ENCODE peak calls at places on chromosome 1, in ten cellular contexts. Y is gastrocnemius medialis; S is MM.1S; N is K562; P is adrenal gland; C is CD8-positive, alpha-beta memory T cell; T is suprapubic skin; B is AG04450; J is effector memory CD4-positive, alpha-beta T cell; Q is heart right ventricle. I is an unnamed sample.

GRCh38 chr1:17207540-17207939 is 2.6 kb downstream of the PADI1 start:
- DNase-seq in Y (no peak), S (no peak), N (no peak), P (no peak), C (no peak), T (no peak), B (no peak), J (no peak), Q (no peak), I (no peak)

GRCh38 chr1:159826436-159827101 is at the start of gene SLAMF8:
- DNase-seq in Y (peak), S (no peak), N (no peak), P (peak), C (peak), T (no peak), B (no peak), J (peak), Q (no peak), I (peak)

GRCh38 chr1:41541592-41541952 is 57.1 kb upstream of the EDN2 start:
- DNase-seq in Y (no peak), S (no peak), N (no peak), P (no peak), C (no peak), T (no peak), B (no peak), J (no peak), Q (no peak), I (peak)

GRCh38 chr1:18637962-18638817 is 7.5 kb downstream of the PAX7 start:
- DNase-seq in Y (no peak), S (no peak), N (no peak), P (no peak), C (no peak), T (no peak), B (no peak), J (no peak), Q (no peak), I (no peak)

GRCh38 chr1:92168657-92169056 is 49.1 kb upstream of the C1orf146 start:
- DNase-seq in Y (no peak), S (no peak), N (no peak), P (no peak), C (no peak), T (no peak), B (no peak), J (no peak), Q (no peak), I (no peak)

GRCh38 chr1:102174259-102174863 is 177.6 kb upstream of the OLFM3 start:
- DNase-seq in Y (no peak), S (peak), N (peak), P (no peak), C (no peak), T (no peak), B (no peak), J (no peak), Q (no peak), I (no peak)

GRCh38 chr1:24464378-24464770 is 38.3 kb upstream of the RCAN3 start:
- DNase-seq in Y (no peak), S (no peak), N (no peak), P (no peak), C (no peak), T (no peak), B (no peak), J (no peak), Q (no peak), I (no peak)

GRCh38 chr1:99691175-99691574 is 45.3 kb downstream of the PALMD start:
- DNase-seq in Y (no peak), S (no peak), N (no peak), P (no peak), C (no peak), T (no peak), B (no peak), J (no peak), Q (no peak), I (no peak)

GRCh38 chr1:228944991-228945390 is 209.7 kb downstream of the RHOU start:
- DNase-seq in Y (no peak), S (no peak), N (no peak), P (no peak), C (no peak), T (no peak), B (no peak), J (no peak), Q (no peak), I (no peak)

GRCh38 chr1:85334962-85335361 is 58.5 kb upstream of the BCL10 start:
- DNase-seq in Y (no peak), S (peak), N (no peak), P (no peak), C (no peak), T (no peak), B (no peak), J (no peak), Q (no peak), I (no peak)

GRCh38 chr1:183198463-183198862 is 12.4 kb downstream of the LAMC2 start:
- DNase-seq in Y (peak), S (no peak), N (no peak), P (no peak), C (no peak), T (no peak), B (peak), J (no peak), Q (no peak), I (no peak)

GRCh38 chr1:19000065-19000464 is 43.6 kb upstream of the IFFO2 start:
- DNase-seq in Y (no peak), S (no peak), N (no peak), P (no peak), C (no peak), T (no peak), B (no peak), J (no peak), Q (no peak), I (no peak)

GRCh38 chr1:162985816-162986215 is 83.3 kb upstream of the RGS4 start:
- DNase-seq in Y (no peak), S (no peak), N (no peak), P (no peak), C (no peak), T (no peak), B (no peak), J (no peak), Q (no peak), I (no peak)

GRCh38 chr1:109247401-109248365 is 1.7 kb upstream of the CELSR2 start:
- DNase-seq in Y (peak), S (no peak), N (no peak), P (no peak), C (no peak), T (no peak), B (no peak), J (no peak), Q (no peak), I (peak)

GRCh38 chr1:199866210-199866617 is 161.3 kb upstream of the NR5A2 start:
- DNase-seq in Y (no peak), S (no peak), N (no peak), P (no peak), C (no peak), T (no peak), B (no peak), J (no peak), Q (no peak), I (no peak)

GRCh38 chr1:29415156-29415830 is 179.0 kb downstream of the PTPRU start:
- DNase-seq in Y (no peak), S (no peak), N (peak), P (no peak), C (no peak), T (no peak), B (no peak), J (no peak), Q (no peak), I (no peak)

GRCh38 chr1:54814148-54814498 is 13.0 kb upstream of the TTC22 start:
- DNase-seq in Y (no peak), S (no peak), N (no peak), P (no peak), C (no peak), T (peak), B (no peak), J (no peak), Q (no peak), I (no peak)

GRCh38 chr1:107895403-107896181 is 69.4 kb downstream of the VAV3 start:
- DNase-seq in Y (no peak), S (no peak), N (no peak), P (no peak), C (no peak), T (no peak), B (no peak), J (no peak), Q (no peak), I (no peak)

GRCh38 chr1:59596956-59597355 is 217.8 kb upstream of the HOOK1 start:
- DNase-seq in Y (no peak), S (no peak), N (no peak), P (no peak), C (no peak), T (no peak), B (no peak), J (no peak), Q (no peak), I (no peak)

GRCh38 chr1:59601811-59602210 is 212.9 kb upstream of the HOOK1 start:
- DNase-seq in Y (no peak), S (no peak), N (no peak), P (no peak), C (no peak), T (no peak), B (no peak), J (no peak), Q (no peak), I (no peak)

GRCh38 chr1:59604191-59604590 is 210.6 kb upstream of the HOOK1 start:
- DNase-seq in Y (no peak), S (no peak), N (no peak), P (no peak), C (no peak), T (no peak), B (no peak), J (no peak), Q (no peak), I (no peak)

GRCh38 chr1:59597420-59598199 is 217.1 kb upstream of the HOOK1 start:
- DNase-seq in Y (peak), S (no peak), N (no peak), P (no peak), C (no peak), T (no peak), B (no peak), J (no peak), Q (no peak), I (no peak)

DNA sequence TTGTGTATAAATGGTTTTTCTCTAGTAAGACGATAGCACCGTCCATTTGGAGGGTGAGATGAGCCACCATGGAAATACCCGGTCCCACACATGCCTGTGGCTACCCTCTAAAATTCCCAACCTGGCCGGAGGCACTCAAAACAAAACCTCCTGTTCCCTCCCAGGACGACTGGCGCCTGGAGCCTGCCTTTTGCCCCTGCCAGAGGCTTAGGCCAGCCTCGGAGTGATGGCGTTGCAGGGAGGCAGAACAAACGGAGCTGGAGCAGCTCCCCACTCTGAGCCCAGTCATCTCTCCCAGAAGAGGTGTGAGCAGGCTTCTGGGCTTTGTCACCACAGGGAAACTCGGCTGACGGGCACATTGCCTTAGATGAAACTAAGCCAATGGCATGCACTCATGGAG is 213.7 kb upstream of the HOOK1 start:
- DNase-seq in Y (peak), S (no peak), N (no peak), P (no peak), C (no peak), T (peak), B (no peak), J (no peak), Q (peak), I (peak)
- H3K27ac ChIP-seq in Y (peak), S (no peak), N (no peak), P (no peak), C (no peak), T (no peak), B (no peak), J (no peak), Q (peak), I (peak)

GRCh38 chr1:174949645-174950044 is 50.1 kb upstream of the CACYBP start:
- DNase-seq in Y (no peak), S (no peak), N (no peak), P (no peak), C (no peak), T (no peak), B (no peak), J (no peak), Q (no peak), I (no peak)

GRCh38 chr1:174956086-174956485 is 43.7 kb upstream of the CACYBP start:
- DNase-seq in Y (no peak), S (no peak), N (no peak), P (no peak), C (no peak), T (no peak), B (no peak), J (no peak), Q (no peak), I (no peak)

GRCh38 chr1:174953657-174954435 is 45.9 kb upstream of the CACYBP start:
- DNase-seq in Y (no peak), S (no peak), N (no peak), P (no peak), C (no peak), T (no peak), B (no peak), J (no peak), Q (no peak), I (no peak)

GRCh38 chr1:174954686-174955669 is 44.8 kb upstream of the CACYBP start:
- DNase-seq in Y (no peak), S (peak), N (no peak), P (no peak), C (no peak), T (no peak), B (no peak), J (no peak), Q (no peak), I (no peak)

GRCh38 chr1:174953170-174953569 is 46.6 kb upstream of the CACYBP start:
- DNase-seq in Y (no peak), S (no peak), N (no peak), P (no peak), C (no peak), T (no peak), B (no peak), J (no peak), Q (no peak), I (no peak)
- H3K27ac ChIP-seq in Y (no peak), S (no peak), N (no peak), P (peak), C (no peak), T (no peak), B (no peak), J (no peak), Q (no peak), I (no peak)

GRCh38 chr1:95832370-95832769 is 598.4 kb downstream of the RWDD3 start:
- DNase-seq in Y (no peak), S (no peak), N (no peak), P (no peak), C (no peak), T (no peak), B (no peak), J (no peak), Q (no peak), I (no peak)
- H3K27ac ChIP-seq in Y (no peak), S (no peak), N (no peak), P (no peak), C (no peak), T (no peak), B (no peak), J (no peak), Q (no peak), I (no peak)

GRCh38 chr1:236836157-236836556 is 41.1 kb downstream of the MTR start:
- DNase-seq in Y (no peak), S (no peak), N (no peak), P (no peak), C (no peak), T (no peak), B (no peak), J (no peak), Q (no peak), I (no peak)
- H3K27ac ChIP-seq in Y (no peak), S (no peak), N (no peak), P (no peak), C (no peak), T (no peak), B (no peak), J (no peak), Q (no peak), I (no peak)

GRCh38 chr1:113972954-113973353 is 6.3 kb upstream of the OLFML3 start:
- DNase-seq in Y (no peak), S (no peak), N (no peak), P (no peak), C (no peak), T (no peak), B (no peak), J (no peak), Q (no peak), I (no peak)
- H3K27ac ChIP-seq in Y (no peak), S (no peak), N (no peak), P (no peak), C (no peak), T (no peak), B (no peak), J (no peak), Q (no peak), I (no peak)

DNA sequence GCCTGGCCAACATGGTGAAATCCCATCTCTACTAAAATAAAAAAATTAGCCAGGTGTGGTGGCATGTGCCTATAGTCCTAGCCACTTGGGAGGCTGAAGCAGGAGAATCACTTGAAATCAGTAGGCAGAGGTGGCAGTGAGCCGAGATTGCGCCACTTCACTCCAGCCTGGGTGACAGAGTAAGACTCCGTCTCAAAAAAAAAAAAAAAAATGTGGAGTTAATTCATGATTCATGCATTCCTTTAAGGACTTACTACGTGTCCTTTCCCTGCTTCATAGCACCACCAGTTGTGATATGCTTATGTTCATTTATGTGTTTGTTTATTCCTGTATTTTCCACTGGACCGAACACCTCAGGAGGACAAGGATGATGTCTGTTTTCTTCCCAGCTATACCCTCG is 12.7 kb upstream of the PRELP start:
- DNase-seq in Y (no peak), S (no peak), N (no peak), P (peak), C (no peak), T (peak), B (no peak), J (no peak), Q (no peak), I (peak)
- H3K27ac ChIP-seq in Y (peak), S (no peak), N (no peak), P (no peak), C (no peak), T (peak), B (no peak), J (no peak), Q (no peak), I (peak)

DNA sequence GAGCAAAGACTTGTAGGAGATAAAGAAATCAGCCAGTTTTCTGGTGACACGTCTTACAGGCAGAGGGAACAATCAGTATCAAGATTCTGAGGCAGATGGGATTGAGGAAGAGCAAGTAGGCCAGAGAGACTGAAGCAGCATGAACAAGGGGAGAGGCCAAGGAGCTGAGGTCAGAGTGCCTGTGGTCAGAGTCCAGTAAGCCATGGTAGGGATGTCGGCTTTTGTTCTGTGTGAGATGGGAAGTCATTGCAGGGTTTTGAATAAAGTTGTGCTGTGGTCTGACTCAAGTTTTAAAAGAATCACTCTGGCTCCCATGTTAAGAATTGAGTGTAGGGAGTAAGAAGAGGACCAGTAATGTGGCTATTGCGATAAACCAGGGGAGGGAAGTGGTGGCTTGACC is 85.9 kb upstream of the IVNS1ABP start:
- DNase-seq in Y (no peak), S (no peak), N (peak), P (no peak), C (no peak), T (no peak), B (no peak), J (no peak), Q (no peak), I (no peak)
- H3K27ac ChIP-seq in Y (no peak), S (no peak), N (no peak), P (no peak), C (no peak), T (no peak), B (no peak), J (no peak), Q (no peak), I (no peak)